ENCODE peak calls at places on chromosomes 12 and 14, in four cellular contexts. K, Z, L and W are unnamed samples.

GRCh38 chr14:106605548-106606448 is 1079.4 kb downstream of the TMEM121 start:
- DNase-seq in K (no peak), Z (no peak), L (peak; percentile 79), W (peak; percentile 27)

GRCh38 chr12:43836455-43836989 is 641 bp downstream of the TMEM117 start:
- DNase-seq in K (peak; percentile 11), Z (no peak), L (no peak), W (no peak)

GRCh38 chr12:94186461-94187237 is 38.3 kb downstream of the PLXNC1 start:
- DNase-seq in K (no peak), Z (peak; percentile 87), L (no peak), W (no peak)

GRCh38 chr14:26370118-26370517 is 227.7 kb downstream of the NOVA1 start:
- DNase-seq in K (no peak), Z (no peak), L (no peak), W (no peak)

GRCh38 chr14:104116544-104117340 is 21.6 kb upstream of the KIF26A start:
- DNase-seq in K (no peak), Z (no peak), L (no peak), W (no peak)

GRCh38 chr14:102610968-102611811 is 18.7 kb downstream of the RCOR1 start:
- DNase-seq in K (no peak), Z (no peak), L (no peak), W (no peak)

GRCh38 chr12:122518908-122519307 is 7.8 kb downstream of the RSRC2 start:
- DNase-seq in K (no peak), Z (no peak), L (no peak), W (no peak)

GRCh38 chr12:115571027-115571426 is 706.5 kb downstream of the MED13L start:
- DNase-seq in K (no peak), Z (no peak), L (no peak), W (no peak)